ENCODE peak calls at places on chromosomes 2 and 18, in seven cellular contexts. O, W, G, L, S, K and V are unnamed samples. For H3K4me1, the result is how much of the 10 kb centered on the place peaks cover.

GRCh38 chr18:22136395-22136794 is 33.0 kb upstream of the GATA6 start:
- DNase-seq in O (no peak), W (no peak), G (no peak), L (peak), S (peak), K (no peak), V (no peak)

GRCh38 chr2:54455584-54456525 is at the start of gene SPTBN1:
- DNase-seq in O (peak), W (peak), G (peak), L (peak), S (peak), K (peak), V (peak)

GRCh38 chr2:71876542-71877451 is 270.9 kb downstream of the CYP26B1 start:
- DNase-seq in O (no peak), W (no peak), G (no peak), L (no peak), S (peak), K (no peak), V (no peak)

GRCh38 chr2:148876190-148876588 is 1.2 kb downstream of the KIF5C start:
- DNase-seq in O (peak), W (peak), G (peak), L (no peak), S (no peak), K (no peak), V (peak)

GRCh38 chr2:230060672-230061293 is 7.9 kb downstream of the SLC16A14 start:
- DNase-seq in O (no peak), W (no peak), G (no peak), L (no peak), S (no peak), K (no peak), V (no peak)

GRCh38 chr18:45652303-45652702 is 37.0 kb downstream of the SLC14A2 start:
- DNase-seq in O (no peak), W (no peak), G (no peak), L (no peak), S (no peak), K (no peak), V (no peak)

GRCh38 chr2:96391153-96391827 is 55.7 kb downstream of the NCAPH start:
- DNase-seq in O (no peak), W (no peak), G (no peak), L (no peak), S (no peak), K (no peak), V (no peak)

GRCh38 chr18:12657849-12658829 is at the start of gene SPIRE1:
- DNase-seq in O (peak), W (peak), G (peak), L (peak), S (peak), K (peak), V (peak)

GRCh38 chr2:73832905-73833304 is 4.1 kb downstream of the STAMBP start:
- DNase-seq in O (no peak), W (no peak), G (peak), L (peak), S (no peak), K (no peak), V (no peak)

GRCh38 chr2:186617771-186618170 is 27.9 kb downstream of the ITGAV start:
- DNase-seq in O (no peak), W (no peak), G (no peak), L (no peak), S (no peak), K (no peak), V (no peak)

GRCh38 chr18:32637216-32637615 is 135.6 kb downstream of the KLHL14 start:
- DNase-seq in O (no peak), W (no peak), G (no peak), L (no peak), S (no peak), K (no peak), V (no peak)

GRCh38 chr2:111042261-111042660 is 78.5 kb upstream of the BCL2L11 start:
- DNase-seq in O (no peak), W (no peak), G (no peak), L (no peak), S (no peak), K (no peak), V (no peak)

DNA sequence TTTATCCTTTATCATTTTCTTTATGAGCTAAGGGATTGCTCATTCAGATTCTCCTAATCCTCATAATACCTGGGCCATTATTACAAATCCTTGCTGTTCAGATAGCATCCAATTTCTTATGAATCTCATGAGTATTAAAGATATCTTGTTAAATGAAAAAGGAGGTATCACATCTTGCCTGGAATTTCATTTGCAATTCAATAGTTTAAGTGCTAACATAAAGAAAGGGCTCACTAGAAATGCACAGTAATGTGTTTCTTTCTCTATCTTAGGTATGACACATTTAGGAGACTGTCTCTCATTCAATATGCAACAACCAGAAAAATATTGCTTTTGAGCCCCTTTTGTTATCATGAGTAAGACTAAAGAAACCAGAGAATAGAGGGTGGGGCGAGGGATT is 918.5 kb downstream of the CBLN2 start:
- DNase-seq in O (no peak), W (no peak), G (no peak), L (no peak), S (no peak), K (no peak), V (no peak)
- H3K4me1 ChIP-seq in O (under half), W (under half), G (under half), L (under half), S (under half), K (under half), V (under half)

DNA sequence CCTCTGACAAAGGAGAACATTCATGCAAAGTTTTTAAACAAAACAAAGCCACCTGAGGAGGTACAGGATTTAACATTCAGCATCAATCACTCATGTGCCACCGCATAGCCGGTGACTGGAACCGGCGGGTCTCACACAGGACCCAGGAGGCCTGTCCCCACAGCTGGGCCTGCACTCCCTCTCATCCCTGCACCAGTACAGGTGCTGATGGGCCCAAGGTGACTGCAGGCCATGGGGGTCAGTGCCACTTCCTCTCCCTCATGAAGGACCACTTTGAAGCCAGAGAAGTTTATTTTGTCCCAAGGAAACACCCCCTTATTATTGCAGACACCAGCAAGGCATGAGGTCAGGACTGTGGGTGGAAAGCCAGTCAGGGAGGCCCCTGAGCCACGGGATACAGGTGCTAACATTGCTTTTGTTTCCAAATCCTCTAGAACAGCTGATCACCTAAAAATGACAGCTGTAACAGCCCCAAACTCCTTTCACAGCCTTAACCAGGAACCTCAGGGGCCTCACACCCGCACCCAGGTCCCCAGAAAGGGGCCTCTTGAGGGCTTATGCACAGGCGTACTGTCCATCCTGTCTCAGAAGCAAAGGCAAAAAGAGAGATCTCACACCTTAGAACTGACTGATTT is 14.0 kb downstream of the PARD6G start:
- DNase-seq in O (no peak), W (peak), G (no peak), L (no peak), S (no peak), K (no peak), V (no peak)
- H3K18ac ChIP-seq in O (no peak), W (no peak), G (no peak), L (no peak), S (no peak), K (no peak), V (no peak)

GRCh38 chr2:10297191-10297700 is 5.5 kb upstream of the HPCAL1 start:
- DNase-seq in O (no peak), W (no peak), G (no peak), L (no peak), S (peak), K (peak), V (no peak)
- H3K23ac ChIP-seq in O (no peak), W (no peak), G (no peak), L (peak), S (no peak), K (no peak), V (no peak)

GRCh38 chr2:57602738-57603137 is 443.9 kb upstream of the VRK2 start:
- DNase-seq in O (no peak), W (no peak), G (no peak), L (no peak), S (no peak), K (no peak), V (no peak)

GRCh38 chr2:57597940-57598339 is 448.7 kb upstream of the VRK2 start:
- DNase-seq in O (no peak), W (no peak), G (no peak), L (no peak), S (no peak), K (no peak), V (no peak)

DNA sequence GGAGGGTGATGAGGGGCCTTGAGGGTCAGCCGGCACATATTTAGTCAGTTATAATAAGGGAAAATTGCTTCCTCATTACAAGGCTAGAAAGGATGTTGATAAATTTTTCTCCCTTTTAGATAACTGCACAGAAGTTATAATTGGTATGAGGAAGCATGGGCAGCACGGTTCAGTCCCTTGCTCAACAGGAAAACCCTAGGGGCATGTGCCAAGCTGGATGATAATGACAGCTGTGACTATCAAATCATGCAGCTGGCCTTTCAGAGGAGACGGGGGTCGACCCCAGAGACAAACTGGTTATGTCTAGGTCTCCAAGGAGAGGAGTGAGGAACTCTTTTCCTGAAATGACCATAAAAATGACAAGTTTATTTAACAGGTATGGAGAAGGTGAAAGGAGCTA is 448.1 kb upstream of the VRK2 start:
- DNase-seq in O (no peak), W (no peak), G (no peak), L (no peak), S (no peak), K (peak), V (no peak)
- H3K4me1 ChIP-seq in O (under half), W (under half), G (under half), L (under half), S (under half), K (under half), V (under half)

GRCh38 chr2:11597538-11598225 is 63.8 kb downstream of the GREB1 start:
- DNase-seq in O (no peak), W (no peak), G (no peak), L (no peak), S (no peak), K (no peak), V (no peak)

GRCh38 chr2:11598228-11598731 is 64.4 kb downstream of the GREB1 start:
- DNase-seq in O (no peak), W (no peak), G (no peak), L (no peak), S (no peak), K (no peak), V (no peak)

GRCh38 chr2:11596801-11597200 is 63.0 kb downstream of the GREB1 start:
- DNase-seq in O (no peak), W (no peak), G (no peak), L (no peak), S (no peak), K (no peak), V (no peak)

DNA sequence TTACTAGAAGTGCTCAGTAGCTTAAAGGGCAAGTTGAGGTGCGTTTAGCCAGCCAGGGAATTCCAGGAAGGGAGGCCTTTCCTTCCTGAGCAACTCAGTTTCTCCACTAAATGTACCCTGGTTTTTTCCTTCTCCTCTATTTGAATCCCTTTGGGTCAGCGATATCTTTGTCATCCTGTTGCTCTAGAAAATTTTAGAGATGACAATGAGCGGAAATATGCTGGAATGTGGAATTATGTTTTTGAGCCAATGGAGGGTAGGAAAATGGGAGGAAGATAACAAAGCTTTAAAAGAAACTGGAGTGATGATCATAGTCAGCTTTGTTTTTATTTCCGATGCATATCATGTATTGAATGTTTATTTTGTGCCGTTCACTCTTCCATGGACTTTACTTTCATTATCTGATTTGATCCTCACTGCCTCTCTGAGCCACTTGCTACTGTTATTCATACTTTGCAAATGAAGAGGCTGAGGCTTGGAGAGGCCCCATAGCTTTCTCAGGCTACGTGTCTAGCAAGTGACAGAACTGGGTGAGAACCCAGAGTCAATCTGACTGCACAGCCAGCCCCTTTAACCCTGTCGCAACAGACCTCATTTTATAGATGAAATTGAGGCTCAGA is 67.3 kb downstream of the NTSR2 start:
- DNase-seq in O (no peak), W (no peak), G (no peak), L (no peak), S (no peak), K (no peak), V (no peak)
- H3K18ac ChIP-seq in O (no peak), W (no peak), G (no peak), L (no peak), S (no peak), K (no peak), V (no peak)

GRCh38 chr2:14194233-14194632 is 438.3 kb upstream of the LRATD1 start:
- DNase-seq in O (no peak), W (no peak), G (peak), L (no peak), S (no peak), K (no peak), V (no peak)
- H3K23ac ChIP-seq in O (no peak), W (no peak), G (no peak), L (no peak), S (no peak), K (no peak), V (no peak)

GRCh38 chr2:46548521-46549144 is 69.3 kb downstream of the TMEM247 start:
- DNase-seq in O (no peak), W (no peak), G (no peak), L (no peak), S (no peak), K (no peak), V (no peak)
- H3K4me1 ChIP-seq in O (under half), W (under half), G (under half), L (under half), S (under half), K (under half), V (under half)